ENCODE peak calls at places on chromosome 16, in ten cellular contexts. R, Q, T, G, L, Z, A, Y, D and W are unnamed samples.

GRCh38 chr16:67241008-67241900 is 6.0 kb downstream of the FHOD1 start:
- DNase-seq in Y (no peak), L (peak), G (no peak), D (no peak), Q (peak), A (peak), T (no peak), R (no peak), Z (no peak), W (peak)

GRCh38 chr16:50836121-50836541 is 94.2 kb downstream of the CYLD start:
- DNase-seq in Q (no peak), A (no peak), R (no peak), D (no peak), Y (no peak), T (no peak), L (no peak), G (no peak), Z (no peak), W (no peak)

GRCh38 chr16:2586241-2586640 is 48.4 kb downstream of the PDPK1 start:
- DNase-seq in R (no peak), Y (no peak), G (peak), D (no peak), A (no peak), Z (no peak), L (no peak), Q (no peak), T (no peak), W (no peak)

GRCh38 chr16:87956771-87957279 is 5.6 kb downstream of the BANP start:
- DNase-seq in Z (peak), R (no peak), Y (no peak), G (peak), D (no peak), Q (peak), T (no peak), L (peak), A (no peak), W (no peak)

GRCh38 chr16:17129971-17130370 is 340.8 kb downstream of the XYLT1 start:
- DNase-seq in R (no peak), Y (no peak), A (no peak), T (no peak), Q (no peak), L (no peak), G (no peak), Z (no peak), D (no peak), W (no peak)

GRCh38 chr16:781346-782010 is 6.7 kb downstream of the RPUSD1 start:
- DNase-seq in G (no peak), Y (no peak), R (no peak), D (no peak), L (no peak), Q (no peak), T (no peak), A (no peak), Z (no peak), W (no peak)

GRCh38 chr16:19899605-19899955 is 14.9 kb upstream of the GPRC5B start:
- DNase-seq in Z (no peak), T (no peak), A (no peak), D (no peak), Q (no peak), L (no peak), G (no peak), R (no peak), Y (peak), W (no peak)

GRCh38 chr16:87829988-87830672 is 39.2 kb downstream of the SLC7A5 start:
- DNase-seq in G (no peak), Q (no peak), D (no peak), L (no peak), T (no peak), R (no peak), Z (no peak), Y (no peak), A (no peak), W (no peak)

GRCh38 chr16:17461951-17462729 is 8.6 kb downstream of the XYLT1 start:
- DNase-seq in Q (no peak), D (no peak), Y (no peak), G (no peak), R (no peak), A (no peak), T (no peak), Z (no peak), L (no peak), W (no peak)

GRCh38 chr16:4309833-4310266 is 6.0 kb upstream of the GLIS2 start:
- DNase-seq in Q (peak), R (peak), A (peak), G (peak), T (peak), Z (peak), L (peak), Y (peak), D (no peak), W (peak)

GRCh38 chr16:4936991-4937781 is at the start of gene PPL:
- DNase-seq in R (no peak), G (peak), D (no peak), Q (no peak), Z (no peak), T (no peak), A (peak), L (peak), Y (no peak), W (peak)

GRCh38 chr16:84754353-84754856 is 54.6 kb downstream of the USP10 start:
- DNase-seq in G (peak), D (no peak), R (peak), A (peak), Y (peak), L (peak), T (peak), Z (peak), Q (peak), W (peak)